ENCODE peak calls at places on chromosome 14, in six cellular contexts. K, J, P, E, V and Q are unnamed samples.

GRCh38 chr14:105187935-105188524 is 6.9 kb upstream of the NUDT14 start:
- DNase-seq in K (no peak), J (no peak), V (peak), P (no peak), E (no peak), Q (peak)

GRCh38 chr14:74395094-74395493 is 30.9 kb downstream of the SYNDIG1L start:
- DNase-seq in E (no peak), P (no peak), J (no peak), K (no peak), V (no peak), Q (no peak)

GRCh38 chr14:100536141-100536540 is 51.1 kb downstream of the BEGAIN start:
- DNase-seq in J (no peak), E (no peak), K (peak), P (no peak), V (no peak), Q (no peak)

GRCh38 chr14:104092931-104093365 is 7.4 kb downstream of the ASPG start:
- DNase-seq in K (no peak), V (no peak), J (no peak), P (no peak), E (no peak), Q (no peak)

GRCh38 chr14:99415496-99416281 is 65.0 kb downstream of the SETD3 start:
- DNase-seq in V (peak), E (peak), J (peak), K (peak), P (peak), Q (peak)

GRCh38 chr14:24013654-24014514 is 25.2 kb downstream of the DHRS4L2 start:
- DNase-seq in P (peak), E (peak), J (peak), K (peak), V (peak), Q (peak)

GRCh38 chr14:29271669-29272068 is 505.1 kb downstream of the FOXG1 start:
- DNase-seq in V (no peak), P (no peak), E (no peak), K (no peak), J (no peak), Q (no peak)

GRCh38 chr14:85447883-85448282 is 82.1 kb upstream of the FLRT2 start:
- DNase-seq in J (no peak), V (no peak), P (no peak), K (no peak), E (no peak), Q (no peak)

GRCh38 chr14:89451229-89451628 is 34.2 kb upstream of the FOXN3 start:
- DNase-seq in P (no peak), E (no peak), K (no peak), V (no peak), J (no peak), Q (no peak)

GRCh38 chr14:68236525-68236924 is 416.9 kb downstream of the RAD51B start:
- DNase-seq in E (no peak), P (no peak), K (no peak), J (peak), V (no peak), Q (no peak)

GRCh38 chr14:74019743-74020142 is 594 bp downstream of the BBOF1 start:
- DNase-seq in K (no peak), J (peak), P (no peak), V (no peak), E (no peak), Q (no peak)

GRCh38 chr14:73973497-73973896 is 23.4 kb downstream of the COQ6 start:
- DNase-seq in K (no peak), J (no peak), V (no peak), P (no peak), E (no peak), Q (no peak)

GRCh38 chr14:64986578-64987571 is at the start of gene FNTB:
- DNase-seq in K (peak), E (peak), V (peak), P (peak), J (peak), Q (peak)

GRCh38 chr14:64303471-64303917 is 9.3 kb upstream of the ESR2 start:
- DNase-seq in E (no peak), P (no peak), V (peak), K (no peak), J (peak), Q (no peak)

GRCh38 chr14:100585448-100586152 is 1.6 kb downstream of the BEGAIN start:
- DNase-seq in E (no peak), V (no peak), J (no peak), K (no peak), P (no peak), Q (no peak)

GRCh38 chr14:93381644-93382043 is 34.7 kb downstream of the COX8C start:
- DNase-seq in J (no peak), K (no peak), P (no peak), E (no peak), V (no peak), Q (no peak)

GRCh38 chr14:99853206-99853605 is 60.0 kb downstream of the EML1 start:
- DNase-seq in P (peak), V (no peak), E (no peak), J (no peak), K (no peak), Q (no peak)

GRCh38 chr14:69087061-69087461 is 65.9 kb downstream of the DCAF5 start:
- DNase-seq in V (no peak), P (no peak), K (no peak), J (no peak), E (no peak), Q (no peak)

GRCh38 chr14:100858838-100859220 is 32.9 kb downstream of the MEG3 start:
- DNase-seq in V (peak), J (no peak), E (no peak), K (no peak), P (no peak), Q (no peak)

GRCh38 chr14:92039073-92039719 is 663 bp downstream of the TRIP11 start:
- DNase-seq in E (peak), K (no peak), P (peak), V (peak), J (peak), Q (no peak)

GRCh38 chr14:71354801-71355200 is 447.5 kb downstream of the PCNX1 start:
- DNase-seq in J (peak), P (no peak), E (no peak), V (no peak), K (no peak), Q (no peak)

GRCh38 chr14:65470404-65470880 is 57.9 kb downstream of the FUT8 start:
- DNase-seq in V (no peak), P (no peak), E (no peak), K (no peak), J (no peak), Q (no peak)

GRCh38 chr14:101600336-101600890 is 39.1 kb downstream of the DIO3 start:
- DNase-seq in P (no peak), E (no peak), V (no peak), K (peak), J (no peak), Q (no peak)